ENCODE peak calls at places on chromosomes 11 and 22, in seven cellular contexts. I is tibial artery, L is pancreas, Y is A549, A is endodermal cell, K is neuronal stem cell, N is small intestine. R is an unnamed sample. For H3K4me1, the result is how much of the 10 kb centered on the place peaks cover.

GRCh38 chr22:30867746-30868662 is 100.6 kb downstream of the MORC2 start:
- DNase-seq in A (peak), L (peak), Y (no peak), K (no peak), N (no peak), I (peak), R (no peak)

GRCh38 chr11:102114032-102114431 is 3.8 kb downstream of the YAP1 start:
- DNase-seq in K (no peak), N (no peak), A (peak), L (no peak), I (no peak), Y (peak), R (no peak)

GRCh38 chr11:5092821-5093585 is 23.6 kb downstream of the OR52E1 start:
- DNase-seq in A (no peak), L (no peak), Y (no peak), K (no peak), I (no peak), N (no peak), R (no peak)

GRCh38 chr22:42596376-42596775 is 18.3 kb downstream of the POLDIP3 start:
- DNase-seq in Y (no peak), L (no peak), A (no peak), I (no peak), N (no peak), K (no peak), R (peak)

GRCh38 chr11:24496728-24497396 is at the start of gene LUZP2:
- DNase-seq in Y (no peak), A (peak), N (no peak), L (peak), I (peak), K (peak), R (peak)

GRCh38 chr11:33530824-33531223 is 169.8 kb downstream of the C11orf91 start:
- DNase-seq in A (no peak), Y (no peak), L (no peak), K (no peak), I (no peak), N (no peak), R (peak)

GRCh38 chr22:28841111-28841510 is 40.7 kb upstream of the XBP1 start:
- DNase-seq in Y (no peak), I (no peak), K (no peak), A (no peak), N (no peak), L (no peak), R (no peak)

GRCh38 chr11:126419801-126420729 is 64.6 kb downstream of the ST3GAL4 start:
- DNase-seq in Y (no peak), K (no peak), N (no peak), A (no peak), I (no peak), L (no peak), R (no peak)

GRCh38 chr11:45662665-45663485 is 2.5 kb downstream of the CHST1 start:
- DNase-seq in L (peak), N (no peak), I (no peak), Y (peak), K (no peak), A (peak), R (peak)

GRCh38 chr11:72618801-72619200 is 55.4 kb downstream of the PDE2A start:
- DNase-seq in I (no peak), N (no peak), A (no peak), L (no peak), Y (no peak), K (no peak), R (peak)

GRCh38 chr11:114053406-114053805 is 6.1 kb upstream of the ZBTB16 start:
- DNase-seq in N (no peak), A (no peak), L (no peak), K (no peak), I (no peak), Y (no peak), R (peak)
- H3K27ac ChIP-seq in N (no peak), A (no peak), L (no peak), K (no peak), I (no peak), Y (no peak), R (no peak)

GRCh38 chr11:62545437-62546243 is 966 bp downstream of the AHNAK start:
- DNase-seq in A (peak), I (peak), K (peak), Y (peak), N (peak), L (peak), R (peak)
- H3K4me1 ChIP-seq in A (under half), I (under half), K (under half), Y (half or more), N (under half), L (under half), R (under half)

GRCh38 chr11:32172771-32173170 is 81.9 kb downstream of the RCN1 start:
- DNase-seq in A (peak), L (no peak), N (no peak), Y (no peak), I (no peak), K (no peak), R (peak)
- H3K4me3 ChIP-seq in A (no peak), L (no peak), N (no peak), Y (no peak), I (peak), K (no peak), R (no peak)

GRCh38 chr22:47160141-47160541 is 397.7 kb downstream of the TBC1D22A start:
- DNase-seq in A (no peak), N (no peak), I (no peak), Y (no peak), L (peak), K (no peak), R (no peak)

GRCh38 chr22:47159592-47159991 is 397.1 kb downstream of the TBC1D22A start:
- DNase-seq in L (peak), N (no peak), I (no peak), A (no peak), Y (no peak), K (no peak), R (no peak)

GRCh38 chr22:47161631-47162030 is 399.2 kb downstream of the TBC1D22A start:
- DNase-seq in N (no peak), L (peak), K (no peak), Y (no peak), A (peak), I (no peak), R (no peak)

GRCh38 chr22:47162865-47163264 is 400.4 kb downstream of the TBC1D22A start:
- DNase-seq in Y (no peak), K (no peak), I (peak), L (peak), N (no peak), A (peak), R (no peak)

DNA sequence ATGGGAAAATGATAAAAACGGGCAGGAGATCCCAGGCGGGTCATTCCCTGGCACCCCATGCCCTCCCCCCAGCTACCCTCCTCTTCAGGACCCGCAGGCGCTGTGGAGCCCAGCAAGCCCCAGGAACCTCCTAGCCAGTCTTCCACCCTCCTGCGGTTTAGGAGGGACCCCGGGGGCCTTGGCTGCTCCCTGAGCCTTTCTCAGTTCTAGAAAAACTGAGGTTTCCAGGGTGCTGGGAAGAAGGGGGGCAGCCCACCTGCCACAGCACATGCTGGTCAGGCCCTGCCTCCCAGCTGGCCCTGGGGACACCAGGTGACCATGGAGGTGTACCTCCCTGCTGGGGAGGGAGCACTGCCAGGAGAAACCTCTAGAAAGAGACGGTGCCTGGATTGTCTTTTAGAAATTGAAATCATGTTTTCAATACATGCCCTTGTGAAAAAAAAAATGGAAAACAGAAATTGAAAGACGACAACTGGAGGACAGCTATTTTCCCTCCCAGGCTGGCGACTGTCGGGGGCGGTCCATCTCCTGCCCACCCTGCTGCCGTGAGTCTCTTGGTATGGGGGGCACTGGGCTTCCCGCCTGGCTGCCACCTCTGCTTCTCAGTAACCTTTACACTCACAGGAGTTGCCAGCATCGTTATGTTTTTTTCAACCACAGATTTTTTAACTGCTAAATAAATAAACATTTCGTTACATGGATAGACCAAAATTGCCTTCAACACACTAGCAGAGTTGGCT is 398.5 kb downstream of the TBC1D22A start:
- DNase-seq in Y (no peak), I (peak), K (no peak), L (peak), N (no peak), A (peak), R (no peak)
- H3K27ac ChIP-seq in Y (no peak), I (no peak), K (no peak), L (no peak), N (no peak), A (no peak), R (no peak)

GRCh38 chr11:117795726-117796455 is 1.1 kb downstream of the DSCAML1 start:
- DNase-seq in I (no peak), L (peak), K (no peak), A (peak), N (no peak), Y (no peak), R (no peak)
- H3K4me1 ChIP-seq in I (under half), L (under half), K (under half), A (under half), N (under half), Y (under half), R (under half)